ENCODE peak calls at places on chromosomes 3 and 15, in five cellular contexts. X, J, L, H and R are unnamed samples.

GRCh38 chr3:71104090-71104489 is 479.4 kb downstream of the FOXP1 start:
- DNase-seq in X (peak; percentile 88), J (peak; percentile 99), L (peak; percentile 84), H (no peak), R (peak; percentile 76)

GRCh38 chr3:97823503-97824004 is 1.7 kb downstream of the CRYBG3 start:
- DNase-seq in X (peak; percentile 21), J (no peak), L (no peak), H (peak; percentile 21), R (no peak)

GRCh38 chr3:7086417-7086816 is 225.5 kb downstream of the GRM7 start:
- DNase-seq in X (no peak), J (no peak), L (no peak), H (no peak), R (no peak)

GRCh38 chr15:85897207-85897817 is 102.6 kb upstream of the KLHL25 start:
- DNase-seq in X (no peak), J (no peak), L (no peak), H (no peak), R (no peak)

GRCh38 chr15:31306426-31307269 is 20.0 kb upstream of the KLF13 start:
- DNase-seq in X (no peak), J (no peak), L (no peak), H (peak; percentile 69), R (no peak)

GRCh38 chr3:150451329-150452084 is 43.4 kb downstream of the TSC22D2 start:
- DNase-seq in X (peak; percentile 65), J (no peak), L (no peak), H (no peak), R (no peak)

GRCh38 chr15:76994001-76994400 is 925 bp upstream of the PSTPIP1 start:
- DNase-seq in X (no peak), J (no peak), L (no peak), H (peak; percentile 51), R (no peak)

GRCh38 chr3:138329127-138329983 is at the start of gene NME9:
- DNase-seq in X (peak; percentile 64), J (peak; percentile 73), L (peak; percentile 83), H (peak; percentile 88), R (peak; percentile 76)

GRCh38 chr3:132800958-132801357 is 78.7 kb upstream of the NPHP3 start:
- DNase-seq in X (no peak), J (no peak), L (no peak), H (no peak), R (no peak)

GRCh38 chr3:184315871-184316661 is 1.7 kb downstream of the EIF4G1 start:
- DNase-seq in X (no peak), J (peak; percentile 23), L (no peak), H (no peak), R (peak; percentile 17)

GRCh38 chr15:80501453-80501852 is 97.3 kb downstream of the ARNT2 start:
- DNase-seq in X (no peak), J (no peak), L (no peak), H (no peak), R (no peak)

GRCh38 chr15:93012793-93013192 is 76.2 kb downstream of the RGMA start:
- DNase-seq in X (no peak), J (no peak), L (no peak), H (no peak), R (no peak)

GRCh38 chr3:27713066-27713400 is 9.1 kb downstream of the EOMES start:
- DNase-seq in X (peak; percentile 40), J (no peak), L (no peak), H (no peak), R (no peak)

GRCh38 chr3:15051531-15051930 is 13.6 kb downstream of the MRPS25 start:
- DNase-seq in X (peak; percentile 13), J (peak; percentile 20), L (peak; percentile 42), H (no peak), R (peak; percentile 36)

GRCh38 chr3:76352069-76352847 is 566.9 kb upstream of the ZNF717 start:
- DNase-seq in X (no peak), J (peak; percentile 7), L (no peak), H (no peak), R (no peak)

GRCh38 chr3:35950045-35950444 is 310.7 kb downstream of the ARPP21 start:
- DNase-seq in X (no peak), J (no peak), L (no peak), H (no peak), R (no peak)

GRCh38 chr15:92394327-92395175 is 870 bp downstream of the ST8SIA2 start:
- DNase-seq in X (no peak), J (no peak), L (no peak), H (no peak), R (no peak)

GRCh38 chr3:60703956-60704736 is 547.1 kb downstream of the FHIT start:
- DNase-seq in X (peak; percentile 14), J (peak; percentile 66), L (peak; percentile 13), H (no peak), R (peak; percentile 47)

GRCh38 chr3:170180107-170180951 is 1.2 kb downstream of the PHC3 start:
- DNase-seq in X (peak; percentile 36), J (peak; percentile 42), L (peak; percentile 26), H (no peak), R (peak; percentile 23)

GRCh38 chr3:78974181-78974770 is 793.5 kb downstream of the ROBO1 start:
- DNase-seq in X (peak; percentile 51), J (peak; percentile 62), L (peak; percentile 56), H (no peak), R (no peak)

GRCh38 chr3:127851899-127852298 is 29.6 kb upstream of the MGLL start:
- DNase-seq in X (no peak), J (no peak), L (no peak), H (no peak), R (no peak)

GRCh38 chr3:149638401-149639092 is 19.3 kb downstream of the WWTR1 start:
- DNase-seq in X (peak; percentile 76), J (peak; percentile 88), L (no peak), H (no peak), R (peak; percentile 65)

GRCh38 chr3:49647741-49648140 is 26.4 kb upstream of the APEH start:
- DNase-seq in X (no peak), J (no peak), L (no peak), H (peak; percentile 29), R (no peak)

GRCh38 chr3:109112946-109113345 is 5.0 kb downstream of the MORC1 start:
- DNase-seq in X (no peak), J (no peak), L (no peak), H (no peak), R (no peak)

GRCh38 chr3:60536420-60536819 is 714.8 kb downstream of the FHIT start:
- DNase-seq in X (no peak), J (no peak), L (no peak), H (no peak), R (no peak)

GRCh38 chr3:63353383-63353782 is 75.3 kb downstream of the SYNPR start:
- DNase-seq in X (peak; percentile 51), J (peak; percentile 52), L (peak; percentile 69), H (no peak), R (peak; percentile 79)

GRCh38 chr3:42490243-42490642 is 12.2 kb upstream of the VIPR1 start:
- DNase-seq in X (peak; percentile 54), J (no peak), L (peak; percentile 44), H (peak; percentile 38), R (peak; percentile 39)

GRCh38 chr3:54622688-54623087 is 305.2 kb downstream of the LRTM1 start:
- DNase-seq in X (no peak), J (no peak), L (no peak), H (no peak), R (no peak)

GRCh38 chr3:59006791-59007517 is 42.9 kb downstream of the CFAP20DC start:
- DNase-seq in X (peak; percentile 76), J (peak; percentile 76), L (peak; percentile 66), H (peak; percentile 37), R (peak; percentile 50)

GRCh38 chr3:190387578-190388213 is at the start of gene CLDN16:
- DNase-seq in X (no peak), J (no peak), L (no peak), H (no peak), R (no peak)

GRCh38 chr3:190385835-190386688 is 1.9 kb upstream of the CLDN16 start:
- DNase-seq in X (peak; percentile 98), J (peak; percentile 98), L (peak; percentile 97), H (no peak), R (peak; percentile 91)

GRCh38 chr3:190381356-190381940 is 6.5 kb upstream of the CLDN16 start:
- DNase-seq in X (peak; percentile 60), J (peak; percentile 32), L (no peak), H (no peak), R (peak; percentile 3)

GRCh38 chr3:190382082-190382481 is 5.9 kb upstream of the CLDN16 start:
- DNase-seq in X (peak; percentile 73), J (peak; percentile 69), L (no peak), H (no peak), R (peak; percentile 45)

DNA sequence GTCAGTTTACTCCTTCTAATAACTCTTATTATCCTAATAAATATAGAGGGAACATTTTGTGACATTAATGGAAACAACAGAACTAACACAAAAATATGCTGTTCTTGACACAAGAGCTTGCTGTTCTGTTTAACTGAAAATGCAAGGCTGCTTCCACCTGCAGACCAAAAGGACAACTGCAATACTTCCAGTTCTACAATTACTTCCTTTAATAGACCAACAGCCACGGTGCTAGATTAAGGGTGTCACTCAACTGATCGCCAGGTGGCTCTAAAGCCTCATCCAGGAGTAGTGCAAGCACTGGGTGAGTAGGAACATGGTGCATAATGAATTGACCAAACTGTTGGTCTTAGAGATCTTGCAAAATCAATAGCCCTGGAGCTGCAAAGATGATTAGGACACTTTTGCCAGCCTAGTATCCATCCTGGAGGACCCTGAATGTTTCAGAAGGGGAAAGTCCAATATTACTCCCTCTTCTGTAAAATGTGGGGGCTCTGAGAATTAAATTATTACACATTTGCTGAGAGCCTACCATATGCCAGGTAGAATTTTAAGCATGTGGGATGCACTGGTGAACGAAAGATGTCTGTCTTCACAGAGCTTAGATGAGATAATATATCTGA is 3.6 kb upstream of the CLDN16 start:
- DNase-seq in X (peak; percentile 68), J (peak; percentile 69), L (peak; percentile 67), H (no peak), R (peak; percentile 49)
- TF ChIP-seq CTCF in X (peak; percentile 58), J (peak; percentile 62), L (peak; percentile 67), H (peak; percentile 73), R (peak; percentile 71)

DNA sequence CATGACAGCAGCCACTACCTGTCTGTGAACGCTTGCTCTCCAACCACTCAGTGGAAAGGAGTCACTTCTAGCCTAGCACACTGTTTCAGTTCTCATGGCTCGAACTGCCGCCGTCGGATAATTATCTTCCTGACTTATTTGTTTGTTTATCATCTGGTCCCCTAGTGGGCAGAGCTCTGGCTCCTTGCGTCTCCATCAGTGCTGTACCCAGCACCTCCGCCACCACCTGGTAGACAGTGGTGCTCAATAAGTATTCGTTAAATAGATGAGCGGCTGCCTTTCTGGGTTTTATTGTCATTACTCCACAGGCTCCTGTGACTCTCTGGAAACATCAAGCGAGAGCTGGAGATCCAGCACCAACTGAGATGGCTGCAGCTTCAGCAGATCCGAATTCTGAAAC is 297.5 kb downstream of the NTRK3 start:
- DNase-seq in X (no peak), J (no peak), L (no peak), H (no peak), R (no peak)
- TF ChIP-seq CTCF in X (no peak), J (peak; percentile 10), L (no peak), H (no peak), R (peak; percentile 30)

GRCh38 chr15:51621917-51622268 is 678 bp downstream of the DMXL2 start:
- DNase-seq in X (peak; percentile 63), J (peak; percentile 57), L (peak; percentile 57), H (peak; percentile 32), R (peak; percentile 55)
- TF ChIP-seq CTCF in X (peak; percentile 37), J (peak; percentile 3), L (peak; percentile 40), H (no peak), R (peak; percentile 12)

GRCh38 chr3:81995334-81995733 is 233.9 kb upstream of the GBE1 start:
- DNase-seq in X (no peak), J (no peak), L (no peak), H (no peak), R (no peak)
- TF ChIP-seq CTCF in X (no peak), J (no peak), L (peak; percentile 10), H (no peak), R (no peak)